ENCODE peak calls at places on chromosome 10, in ten cellular contexts. T is LoVo; K is effector CD4-positive, alpha-beta T cell; Y is psoas muscle; H is CD8-positive, alpha-beta memory T cell; V is GDM1; A is thoracic aorta; R is left kidney; O is tibial artery; B is activated T-helper 1 cell treated with Interleukin-2 at 50 U/mL for 16 hours. M is an unnamed sample.

GRCh38 chr10:96608815-96609214 is 22.0 kb upstream of the TM9SF3 start:
- DNase-seq in A (no peak), T (no peak), Y (no peak), O (no peak), R (peak), B (no peak), H (no peak), K (no peak), V (no peak), M (no peak)

GRCh38 chr10:27448926-27449325 is 55.2 kb upstream of the RAB18 start:
- DNase-seq in H (no peak), Y (no peak), R (no peak), O (no peak), K (no peak), V (no peak), A (no peak), B (no peak), T (no peak), M (peak)

GRCh38 chr10:93874309-93875031 is 19.3 kb upstream of the SLC35G1 start:
- DNase-seq in Y (no peak), B (no peak), V (no peak), A (no peak), T (no peak), H (no peak), O (no peak), K (no peak), R (no peak), M (no peak)

GRCh38 chr10:71457908-71458307 is 61.2 kb downstream of the CDH23 start:
- DNase-seq in Y (no peak), K (no peak), T (no peak), H (no peak), O (no peak), A (no peak), V (no peak), B (no peak), R (peak), M (no peak)

GRCh38 chr10:61899045-61899444 is 2.5 kb upstream of the ARID5B start:
- DNase-seq in H (peak), V (no peak), O (no peak), K (peak), Y (no peak), T (no peak), B (no peak), A (no peak), R (peak), M (peak)

GRCh38 chr10:9024210-9024609 is 969.7 kb downstream of the GATA3 start:
- DNase-seq in V (no peak), T (peak), K (no peak), A (no peak), H (no peak), O (no peak), Y (no peak), R (no peak), B (no peak), M (no peak)

GRCh38 chr10:84632866-84633265 is 304.5 kb downstream of the CCSER2 start:
- DNase-seq in V (no peak), Y (no peak), A (no peak), H (no peak), B (no peak), R (no peak), O (no peak), K (no peak), T (peak), M (no peak)

GRCh38 chr10:124736491-124737136 is 7.6 kb downstream of the FAM53B start:
- DNase-seq in H (no peak), K (no peak), Y (peak), O (peak), V (no peak), T (no peak), B (no peak), R (peak), A (no peak), M (peak)

GRCh38 chr10:130901311-130902165 is 410.0 kb downstream of the TCERG1L start:
- DNase-seq in B (no peak), H (no peak), R (no peak), K (no peak), T (no peak), Y (no peak), V (no peak), O (no peak), A (no peak), M (no peak)

GRCh38 chr10:76509501-76509900 is 1078.1 kb downstream of the LRMDA start:
- DNase-seq in K (no peak), B (no peak), Y (no peak), H (no peak), V (no peak), O (no peak), T (no peak), R (no peak), A (no peak), M (no peak)

GRCh38 chr10:79084012-79084971 is 15.5 kb downstream of the ZMIZ1 start:
- DNase-seq in O (peak), V (peak), A (peak), B (no peak), Y (peak), K (no peak), R (peak), H (no peak), T (peak), M (peak)

GRCh38 chr10:60521974-60522405 is 132.3 kb upstream of the ANK3 start:
- DNase-seq in B (no peak), R (peak), V (no peak), O (no peak), K (no peak), A (no peak), H (no peak), T (no peak), Y (no peak), M (no peak)

GRCh38 chr10:87605656-87606308 is 53.9 kb upstream of the PAPSS2 start:
- DNase-seq in B (no peak), K (no peak), V (no peak), A (no peak), R (no peak), T (no peak), O (no peak), H (no peak), Y (no peak), M (no peak)

GRCh38 chr10:128879030-128879429 is 588.0 kb upstream of the MGMT start:
- DNase-seq in K (no peak), O (no peak), V (no peak), T (no peak), B (no peak), A (no peak), R (no peak), Y (no peak), H (no peak), M (no peak)

GRCh38 chr10:103145860-103146466 is 47.1 kb downstream of the NT5C2 start:
- DNase-seq in Y (peak), K (no peak), O (peak), A (peak), T (peak), V (no peak), R (peak), B (no peak), H (no peak), M (peak)

GRCh38 chr10:70776455-70777005 is 8.6 kb downstream of the TBATA start:
- DNase-seq in K (no peak), Y (no peak), A (no peak), T (no peak), O (peak), R (no peak), H (no peak), B (no peak), V (no peak), M (no peak)

GRCh38 chr10:22334414-22335203 is 10.7 kb upstream of the SPAG6 start:
- DNase-seq in H (no peak), K (no peak), O (no peak), B (no peak), R (peak), Y (peak), A (no peak), T (no peak), V (no peak), M (no peak)

GRCh38 chr10:32976338-32976737 is 18.3 kb upstream of the ITGB1 start:
- DNase-seq in A (no peak), V (no peak), K (no peak), R (no peak), T (no peak), B (no peak), O (no peak), H (no peak), Y (no peak), M (no peak)

GRCh38 chr10:34200355-34200901 is 614.7 kb downstream of the PARD3 start:
- DNase-seq in V (peak), K (no peak), R (peak), O (no peak), A (no peak), B (no peak), H (no peak), Y (no peak), T (no peak), M (no peak)